ENCODE peak calls at places on chromosomes 16 and 17, in six cellular contexts. One of them, this sample, is unnamed.

GRCh38 chr17:38425048-38425447 is 3.2 kb upstream of the ARHGAP23 start:
- ATAC-seq in HCT116: no peak
- ATAC-seq in gastrocnemius medialis: no peak
- ATAC-seq in body of pancreas: no peak
- ATAC-seq in heart left ventricle: no peak
- ATAC-seq in HepG2: no peak
- ATAC-seq in this sample: no peak

GRCh38 chr17:19747829-19748806 is at the start of gene ALDH3A1:
- ATAC-seq in body of pancreas: no peak
- ATAC-seq in heart left ventricle: no peak
- ATAC-seq in HCT116: no peak
- ATAC-seq in HepG2: peak
- ATAC-seq in gastrocnemius medialis: no peak
- ATAC-seq in this sample: no peak

GRCh38 chr17:29151567-29151966 is 28.6 kb downstream of the MYO18A start:
- ATAC-seq in gastrocnemius medialis: no peak
- ATAC-seq in HepG2: peak
- ATAC-seq in heart left ventricle: no peak
- ATAC-seq in body of pancreas: no peak
- ATAC-seq in HCT116: peak
- ATAC-seq in this sample: no peak

GRCh38 chr17:8673621-8674020 is 43.1 kb upstream of the MYH10 start:
- ATAC-seq in heart left ventricle: peak
- ATAC-seq in HepG2: no peak
- ATAC-seq in gastrocnemius medialis: no peak
- ATAC-seq in HCT116: no peak
- ATAC-seq in body of pancreas: peak
- ATAC-seq in this sample: peak

GRCh38 chr17:50891577-50891989 is 25.4 kb upstream of the TOB1 start:
- ATAC-seq in HCT116: no peak
- ATAC-seq in HepG2: no peak
- ATAC-seq in body of pancreas: no peak
- ATAC-seq in gastrocnemius medialis: no peak
- ATAC-seq in heart left ventricle: no peak
- ATAC-seq in this sample: no peak

GRCh38 chr17:67679721-67680120 is 38.0 kb upstream of the NOL11 start:
- ATAC-seq in heart left ventricle: no peak
- ATAC-seq in gastrocnemius medialis: no peak
- ATAC-seq in HepG2: no peak
- ATAC-seq in HCT116: no peak
- ATAC-seq in body of pancreas: no peak
- ATAC-seq in this sample: no peak

GRCh38 chr17:50495217-50495823 is 12.9 kb upstream of the MYCBPAP start:
- ATAC-seq in HepG2: peak
- ATAC-seq in gastrocnemius medialis: no peak
- ATAC-seq in body of pancreas: no peak
- ATAC-seq in heart left ventricle: no peak
- ATAC-seq in HCT116: no peak
- ATAC-seq in this sample: no peak

GRCh38 chr17:57154896-57155295 is 69.8 kb downstream of the AKAP1 start:
- ATAC-seq in gastrocnemius medialis: no peak
- ATAC-seq in HepG2: no peak
- ATAC-seq in HCT116: no peak
- ATAC-seq in heart left ventricle: no peak
- ATAC-seq in body of pancreas: no peak
- ATAC-seq in this sample: no peak

GRCh38 chr17:19664136-19664820 is 15.7 kb downstream of the ALDH3A2 start:
- ATAC-seq in HCT116: no peak
- ATAC-seq in gastrocnemius medialis: peak
- ATAC-seq in body of pancreas: no peak
- ATAC-seq in HepG2: no peak
- ATAC-seq in heart left ventricle: peak
- ATAC-seq in this sample: no peak

GRCh38 chr16:88453217-88453531 is at the start of gene ZFPM1:
- ATAC-seq in heart left ventricle: no peak
- ATAC-seq in HCT116: peak
- ATAC-seq in body of pancreas: no peak
- ATAC-seq in gastrocnemius medialis: peak
- ATAC-seq in HepG2: peak
- ATAC-seq in this sample: no peak
- TF ChIP-seq POLR2A in heart left ventricle: no peak
- TF ChIP-seq POLR2A in HCT116: no peak
- TF ChIP-seq POLR2A in body of pancreas: no peak
- TF ChIP-seq POLR2A in gastrocnemius medialis: peak
- TF ChIP-seq POLR2A in HepG2: no peak
- TF ChIP-seq POLR2A in this sample: no peak

GRCh38 chr17:82518826-82519810 is at the start of gene FOXK2:
- ATAC-seq in HepG2: peak
- ATAC-seq in HCT116: peak
- ATAC-seq in gastrocnemius medialis: peak
- ATAC-seq in body of pancreas: peak
- ATAC-seq in heart left ventricle: peak
- ATAC-seq in this sample: peak
- TF ChIP-seq POLR2A in HepG2: peak
- TF ChIP-seq POLR2A in HCT116: peak
- TF ChIP-seq POLR2A in gastrocnemius medialis: peak
- TF ChIP-seq POLR2A in body of pancreas: peak
- TF ChIP-seq POLR2A in heart left ventricle: no peak
- TF ChIP-seq POLR2A in this sample: peak

DNA sequence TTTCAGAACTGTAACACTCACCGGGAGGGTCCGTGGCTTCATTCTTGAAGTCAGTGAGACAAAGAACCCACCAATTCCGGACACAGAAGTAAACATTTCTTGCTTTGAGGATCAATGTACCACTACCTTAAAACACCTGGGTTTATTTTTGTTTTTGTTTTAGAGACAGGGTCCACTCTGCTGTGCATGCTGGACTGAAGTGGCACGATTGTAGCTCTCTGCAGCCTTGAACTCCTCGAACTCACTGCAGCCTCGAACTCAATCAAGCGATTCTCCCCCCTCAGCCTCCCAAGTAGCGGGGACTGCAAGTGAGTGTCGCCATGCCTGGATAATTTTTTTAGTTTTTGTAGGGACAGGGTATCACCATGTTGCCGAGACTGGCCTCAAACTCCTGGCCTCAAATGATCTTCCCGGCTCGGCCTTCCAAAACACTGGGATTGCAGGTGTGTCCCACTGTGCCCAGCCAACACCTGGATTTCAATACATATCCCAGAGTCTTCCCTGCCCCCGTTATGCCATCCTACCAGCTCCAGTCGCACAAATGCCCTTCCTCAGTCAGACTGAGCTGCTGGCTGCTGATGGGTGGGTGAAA is 13.0 kb upstream of the CES4A start:
- ATAC-seq in HepG2: no peak
- ATAC-seq in heart left ventricle: no peak
- ATAC-seq in body of pancreas: no peak
- ATAC-seq in gastrocnemius medialis: no peak
- ATAC-seq in HCT116: no peak
- ATAC-seq in this sample: no peak
- TF ChIP-seq POLR2A in HepG2: no peak
- TF ChIP-seq POLR2A in heart left ventricle: no peak
- TF ChIP-seq POLR2A in body of pancreas: no peak
- TF ChIP-seq POLR2A in gastrocnemius medialis: no peak
- TF ChIP-seq POLR2A in HCT116: no peak
- TF ChIP-seq POLR2A in this sample: no peak

GRCh38 chr16:85688586-85689284 is at the start of gene GINS2:
- ATAC-seq in heart left ventricle: peak
- ATAC-seq in body of pancreas: peak
- ATAC-seq in gastrocnemius medialis: peak
- ATAC-seq in HCT116: peak
- ATAC-seq in HepG2: peak
- ATAC-seq in this sample: peak
- TF ChIP-seq POLR2A in heart left ventricle: no peak
- TF ChIP-seq POLR2A in body of pancreas: no peak
- TF ChIP-seq POLR2A in gastrocnemius medialis: no peak
- TF ChIP-seq POLR2A in HCT116: peak
- TF ChIP-seq POLR2A in HepG2: peak
- TF ChIP-seq POLR2A in this sample: no peak

DNA sequence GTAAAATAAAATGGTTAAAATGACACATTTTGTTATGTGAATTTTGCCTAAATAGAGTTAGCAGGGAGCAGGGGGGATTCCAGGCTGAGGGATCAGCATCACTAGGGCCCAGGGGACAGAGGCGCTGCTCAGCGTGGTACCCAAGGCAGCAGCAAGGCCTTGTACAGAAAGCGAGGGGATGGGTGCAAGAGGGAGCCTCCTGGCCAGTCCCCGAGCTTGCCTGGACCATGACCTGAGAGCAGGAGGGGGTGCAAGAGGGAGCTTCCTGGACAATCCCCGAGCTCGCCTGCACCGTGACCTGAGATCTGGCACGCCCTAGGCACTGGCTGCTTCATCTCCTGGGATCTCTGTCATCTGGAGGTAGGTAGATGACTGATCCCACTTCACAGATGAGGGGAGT is 17.3 kb upstream of the JPH3 start:
- ATAC-seq in body of pancreas: no peak
- ATAC-seq in HCT116: no peak
- ATAC-seq in gastrocnemius medialis: no peak
- ATAC-seq in HepG2: no peak
- ATAC-seq in heart left ventricle: no peak
- ATAC-seq in this sample: no peak
- TF ChIP-seq POLR2A in body of pancreas: no peak
- TF ChIP-seq POLR2A in HCT116: no peak
- TF ChIP-seq POLR2A in gastrocnemius medialis: no peak
- TF ChIP-seq POLR2A in HepG2: no peak
- TF ChIP-seq POLR2A in heart left ventricle: no peak
- TF ChIP-seq POLR2A in this sample: no peak

GRCh38 chr16:58243528-58244004 is 45.7 kb upstream of the CSNK2A2 start:
- ATAC-seq in heart left ventricle: no peak
- ATAC-seq in HCT116: no peak
- ATAC-seq in HepG2: peak
- ATAC-seq in body of pancreas: peak
- ATAC-seq in gastrocnemius medialis: no peak
- ATAC-seq in this sample: no peak
- TF ChIP-seq POLR2A in heart left ventricle: no peak
- TF ChIP-seq POLR2A in HCT116: no peak
- TF ChIP-seq POLR2A in HepG2: no peak
- TF ChIP-seq POLR2A in body of pancreas: no peak
- TF ChIP-seq POLR2A in gastrocnemius medialis: no peak
- TF ChIP-seq POLR2A in this sample: no peak

GRCh38 chr17:44170135-44170498 is 387 bp upstream of the ASB16 start:
- ATAC-seq in heart left ventricle: peak
- ATAC-seq in body of pancreas: peak
- ATAC-seq in HepG2: peak
- ATAC-seq in gastrocnemius medialis: peak
- ATAC-seq in HCT116: no peak
- ATAC-seq in this sample: no peak

GRCh38 chr17:44176257-44176656 is 5.8 kb downstream of the ASB16 start:
- ATAC-seq in HCT116: no peak
- ATAC-seq in HepG2: no peak
- ATAC-seq in gastrocnemius medialis: no peak
- ATAC-seq in heart left ventricle: no peak
- ATAC-seq in body of pancreas: no peak
- ATAC-seq in this sample: no peak

GRCh38 chr17:44170499-44171201 is at the start of gene ASB16:
- ATAC-seq in HepG2: peak
- ATAC-seq in HCT116: no peak
- ATAC-seq in heart left ventricle: peak
- ATAC-seq in body of pancreas: peak
- ATAC-seq in gastrocnemius medialis: peak
- ATAC-seq in this sample: peak

GRCh38 chr17:44174427-44174826 is 3.9 kb downstream of the ASB16 start:
- ATAC-seq in body of pancreas: no peak
- ATAC-seq in gastrocnemius medialis: no peak
- ATAC-seq in HepG2: no peak
- ATAC-seq in HCT116: no peak
- ATAC-seq in heart left ventricle: no peak
- ATAC-seq in this sample: no peak

GRCh38 chr17:44171931-44172455 is 1.5 kb downstream of the ASB16 start:
- ATAC-seq in heart left ventricle: no peak
- ATAC-seq in HepG2: no peak
- ATAC-seq in gastrocnemius medialis: no peak
- ATAC-seq in HCT116: no peak
- ATAC-seq in body of pancreas: no peak
- ATAC-seq in this sample: no peak
- TF ChIP-seq POLR2A in heart left ventricle: no peak
- TF ChIP-seq POLR2A in HepG2: no peak
- TF ChIP-seq POLR2A in gastrocnemius medialis: no peak
- TF ChIP-seq POLR2A in HCT116: no peak
- TF ChIP-seq POLR2A in body of pancreas: no peak
- TF ChIP-seq POLR2A in this sample: no peak

GRCh38 chr16:76535-77272 is 1.3 kb upstream of the MPG start:
- ATAC-seq in heart left ventricle: peak
- ATAC-seq in HCT116: no peak
- ATAC-seq in body of pancreas: no peak
- ATAC-seq in gastrocnemius medialis: no peak
- ATAC-seq in HepG2: peak
- ATAC-seq in this sample: peak

GRCh38 chr16:77807-78443 is at the start of gene MPG:
- ATAC-seq in gastrocnemius medialis: peak
- ATAC-seq in HCT116: peak
- ATAC-seq in body of pancreas: peak
- ATAC-seq in heart left ventricle: peak
- ATAC-seq in HepG2: peak
- ATAC-seq in this sample: peak

GRCh38 chr16:78444-79145 is 570 bp downstream of the MPG start:
- ATAC-seq in heart left ventricle: no peak
- ATAC-seq in gastrocnemius medialis: peak
- ATAC-seq in HepG2: no peak
- ATAC-seq in HCT116: peak
- ATAC-seq in body of pancreas: peak
- ATAC-seq in this sample: peak

GRCh38 chr16:75580-76501 is 2.2 kb upstream of the MPG start:
- ATAC-seq in gastrocnemius medialis: peak
- ATAC-seq in body of pancreas: no peak
- ATAC-seq in heart left ventricle: peak
- ATAC-seq in HCT116: no peak
- ATAC-seq in HepG2: peak
- ATAC-seq in this sample: peak

GRCh38 chr16:77273-77806 is 685 bp upstream of the MPG start:
- ATAC-seq in gastrocnemius medialis: no peak
- ATAC-seq in HCT116: peak
- ATAC-seq in HepG2: peak
- ATAC-seq in heart left ventricle: peak
- ATAC-seq in body of pancreas: peak
- ATAC-seq in this sample: peak
- TF ChIP-seq POLR2A in gastrocnemius medialis: no peak
- TF ChIP-seq POLR2A in HCT116: no peak
- TF ChIP-seq POLR2A in HepG2: no peak
- TF ChIP-seq POLR2A in heart left ventricle: no peak
- TF ChIP-seq POLR2A in body of pancreas: no peak
- TF ChIP-seq POLR2A in this sample: no peak

This sample was measured in gastroesophageal sphincter.